ENCODE peak calls at places on chromosomes 13 and 19, in nine cellular contexts. M is right lobe of liver; U is uterus; S is CD8-positive, alpha-beta T cell; P is astrocyte of the spinal cord; W is SJSA1; T is neuronal stem cell; L is fibroblast of the aortic adventitia; F is psoas muscle. X is an unnamed sample.

GRCh38 chr13:33742321-33742720 is 75.6 kb upstream of the RFC3 start:
- DNase-seq in M (no peak), U (no peak), S (no peak), P (no peak), W (no peak), T (no peak), L (no peak), F (no peak), X (no peak)

GRCh38 chr19:14941189-14941588 is at the start of gene OR7C2:
- DNase-seq in M (no peak), U (no peak), S (no peak), P (no peak), W (no peak), T (no peak), L (no peak), F (no peak), X (no peak)

GRCh38 chr19:16309653-16310052 is 15.0 kb upstream of the KLF2 start:
- DNase-seq in M (no peak), U (no peak), S (no peak), P (no peak), W (no peak), T (no peak), L (no peak), F (no peak), X (no peak)

GRCh38 chr13:107271226-107271625 is 703.3 kb upstream of the ARGLU1 start:
- DNase-seq in M (no peak), U (no peak), S (no peak), P (peak), W (no peak), T (no peak), L (peak), F (no peak), X (no peak)

GRCh38 chr19:1566392-1567115 is 1.6 kb downstream of the MEX3D start:
- DNase-seq in M (peak), U (peak), S (no peak), P (peak), W (peak), T (peak), L (peak), F (peak), X (peak)

GRCh38 chr13:73096173-73097117 is 37.6 kb downstream of the KLF5 start:
- DNase-seq in M (no peak), U (no peak), S (no peak), P (no peak), W (no peak), T (no peak), L (no peak), F (no peak), X (no peak)

GRCh38 chr13:38520041-38520440 is 166.8 kb upstream of the FREM2 start:
- DNase-seq in M (no peak), U (no peak), S (no peak), P (no peak), W (no peak), T (no peak), L (no peak), F (no peak), X (no peak)

GRCh38 chr19:31127132-31127967 is 221.9 kb downstream of the TSHZ3 start:
- DNase-seq in M (no peak), U (peak), S (no peak), P (peak), W (peak), T (no peak), L (peak), F (no peak), X (no peak)

DNA sequence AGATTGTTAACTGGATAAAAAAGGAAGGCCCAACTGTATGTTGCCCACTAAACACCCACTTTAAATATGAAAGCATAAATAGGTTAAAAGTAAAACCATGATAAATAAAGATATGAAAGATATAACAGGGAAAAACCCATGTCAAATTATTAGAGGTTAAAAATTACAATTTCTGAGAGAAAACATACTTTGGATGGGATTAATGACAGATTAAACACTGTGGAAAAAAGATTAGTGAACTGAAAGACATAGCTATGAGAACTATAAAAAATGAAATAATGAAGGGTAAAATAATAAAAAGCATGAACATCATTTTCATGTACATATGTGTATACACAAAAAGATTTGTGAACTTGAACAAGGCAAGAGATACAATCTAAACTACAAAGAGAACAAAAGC is 2.2 kb upstream of the ZNF577 start:
- DNase-seq in M (no peak), U (no peak), S (no peak), P (no peak), W (no peak), T (no peak), L (no peak), F (no peak), X (no peak)
- H3K4me3 ChIP-seq in M (no peak), U (no peak), S (no peak), P (no peak), W (no peak), T (no peak), L (no peak), F (no peak), X (no peak)

DNA sequence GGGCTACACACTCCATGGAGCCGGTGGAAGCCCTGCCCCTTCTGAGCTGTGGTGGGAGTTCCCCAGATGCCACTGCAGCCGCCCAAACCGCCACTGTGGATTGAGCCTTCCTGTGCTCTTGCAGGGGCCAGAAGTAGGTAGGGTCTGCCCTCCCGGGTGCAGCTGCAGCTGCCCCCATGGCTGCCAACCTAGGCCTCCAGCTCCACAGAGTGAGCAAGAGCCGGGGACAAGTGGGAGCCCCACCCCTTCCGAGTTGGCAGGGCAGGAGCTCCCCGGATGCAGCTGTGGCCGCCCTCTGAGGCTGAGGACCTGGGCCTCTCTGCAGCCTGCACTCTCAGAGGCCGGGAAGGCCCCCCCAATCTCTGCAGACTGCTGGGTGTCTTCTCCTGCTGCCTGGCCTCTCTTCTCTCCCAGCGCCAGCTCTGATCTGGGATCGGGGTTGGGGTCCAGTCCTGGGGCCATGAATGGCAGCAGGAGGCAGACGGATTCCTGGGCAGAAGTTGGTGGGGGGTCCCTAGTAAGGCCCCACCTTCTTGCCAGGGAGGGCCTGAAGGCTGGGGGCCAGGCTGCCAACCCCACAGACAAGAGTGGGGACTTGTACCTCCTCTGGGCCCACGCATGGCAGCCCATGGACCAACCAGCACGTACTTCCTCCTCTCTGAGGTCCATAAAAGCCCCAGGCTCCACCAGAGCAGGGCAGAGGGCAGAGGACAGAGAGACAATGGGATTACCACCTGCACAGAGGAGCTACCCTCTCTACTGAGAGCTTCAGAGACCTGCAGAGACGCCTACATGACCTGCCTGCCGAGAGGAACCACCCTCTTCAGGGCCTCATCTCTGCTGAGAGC is 28.9 kb downstream of the AP2S1 start:
- DNase-seq in M (no peak), U (no peak), S (peak), P (no peak), W (no peak), T (no peak), L (no peak), F (no peak), X (no peak)
- H3K4me3 ChIP-seq in M (no peak), U (no peak), S (peak), P (no peak), W (no peak), T (no peak), L (no peak), F (no peak), X (no peak)

DNA sequence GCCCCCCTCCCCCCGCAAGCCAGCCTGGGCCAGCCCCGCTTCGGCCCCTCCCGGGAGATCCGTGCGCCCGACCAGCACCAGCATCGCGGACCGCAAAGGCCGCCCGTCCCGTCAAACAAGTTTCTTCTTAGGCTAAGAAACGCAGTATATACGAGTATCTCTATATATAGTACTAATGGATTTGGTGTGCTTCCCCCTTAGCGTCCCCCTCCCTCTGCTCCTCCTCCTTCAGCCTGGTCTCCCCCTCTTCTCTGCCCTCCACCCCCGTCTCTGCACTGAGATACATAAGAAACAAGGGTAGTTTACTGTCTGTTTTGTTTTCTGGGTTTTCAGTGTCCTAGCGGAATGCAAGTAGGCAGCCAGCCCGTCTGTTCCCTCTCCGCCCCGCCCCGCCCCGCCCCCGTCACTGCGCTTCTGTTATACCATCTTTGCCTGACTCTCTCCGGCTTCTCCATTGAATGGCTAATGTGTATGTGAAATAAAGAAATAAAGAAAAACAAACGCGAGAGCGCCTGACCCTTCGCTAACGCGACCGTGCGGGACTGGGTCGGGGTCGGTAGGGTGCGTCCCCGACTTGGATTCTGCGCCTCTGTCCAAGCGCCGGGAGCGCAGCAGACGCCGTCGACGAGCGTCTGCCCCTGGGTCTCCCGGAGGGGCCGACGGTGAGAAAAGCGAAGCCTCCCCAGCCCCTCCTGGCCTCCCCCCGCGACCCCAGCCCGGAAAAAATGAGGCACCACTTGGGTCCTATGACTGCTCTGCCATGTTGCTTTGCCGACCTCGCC is 4.2 kb downstream of the LYL1 start:
- DNase-seq in M (no peak), U (peak), S (peak), P (peak), W (no peak), T (no peak), L (no peak), F (no peak), X (no peak)
- H3K4me3 ChIP-seq in M (no peak), U (peak), S (peak), P (no peak), W (no peak), T (no peak), L (no peak), F (peak), X (peak)

GRCh38 chr13:23570099-23570926 is at the start of gene TNFRSF19:
- DNase-seq in M (no peak), U (peak), S (no peak), P (peak), W (no peak), T (no peak), L (peak), F (peak), X (no peak)
- H3K4me3 ChIP-seq in M (no peak), U (no peak), S (no peak), P (peak), W (no peak), T (no peak), L (no peak), F (peak), X (peak)

GRCh38 chr13:87907202-87907601 is 236.0 kb downstream of the SLITRK5 start:
- DNase-seq in M (no peak), U (no peak), S (no peak), P (no peak), W (no peak), T (no peak), L (no peak), F (no peak), X (no peak)

DNA sequence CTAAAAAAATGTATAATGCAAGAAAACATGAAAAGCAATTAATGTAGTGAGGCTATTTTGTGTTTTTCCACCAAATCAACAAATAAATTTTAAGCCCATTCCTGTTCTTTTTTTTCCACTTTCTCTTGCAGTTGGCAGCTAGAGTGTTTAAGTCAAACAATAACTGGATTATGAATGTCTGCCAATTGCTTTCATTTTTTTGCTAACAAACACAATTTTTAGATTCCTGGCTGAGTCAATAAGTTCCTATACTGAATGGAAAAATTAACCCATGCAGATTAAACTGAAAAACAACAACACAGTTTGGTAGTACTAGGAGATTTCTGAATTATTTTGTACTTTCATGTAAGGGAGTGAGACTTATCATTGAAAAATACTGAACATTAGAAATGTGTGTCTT is 232.4 kb downstream of the SLITRK5 start:
- DNase-seq in M (no peak), U (no peak), S (no peak), P (no peak), W (no peak), T (no peak), L (no peak), F (no peak), X (no peak)
- H3K4me3 ChIP-seq in M (no peak), U (no peak), S (no peak), P (no peak), W (no peak), T (no peak), L (no peak), F (no peak), X (no peak)

DNA sequence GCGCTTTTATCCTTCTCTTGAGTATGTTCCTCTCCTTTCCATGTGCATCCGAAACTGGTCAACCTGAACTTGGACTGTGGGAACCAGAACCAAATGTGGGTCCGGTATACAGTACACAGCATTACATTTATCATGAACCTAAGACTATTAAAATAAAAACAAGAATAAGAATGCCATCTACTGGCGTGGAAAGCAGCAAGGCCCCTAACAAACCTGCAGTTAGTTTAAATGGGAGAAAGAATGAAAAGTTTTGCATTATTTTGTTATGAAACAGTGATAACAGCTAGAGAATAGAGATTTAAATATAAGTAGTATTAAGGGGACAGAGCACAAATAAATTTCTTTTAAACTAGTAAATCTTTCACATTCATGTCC is 159.5 kb downstream of the RBM26 start:
- DNase-seq in M (no peak), U (no peak), S (no peak), P (no peak), W (no peak), T (no peak), L (no peak), F (no peak), X (no peak)
- H3K4me3 ChIP-seq in M (no peak), U (no peak), S (no peak), P (no peak), W (no peak), T (no peak), L (no peak), F (no peak), X (no peak)

DNA sequence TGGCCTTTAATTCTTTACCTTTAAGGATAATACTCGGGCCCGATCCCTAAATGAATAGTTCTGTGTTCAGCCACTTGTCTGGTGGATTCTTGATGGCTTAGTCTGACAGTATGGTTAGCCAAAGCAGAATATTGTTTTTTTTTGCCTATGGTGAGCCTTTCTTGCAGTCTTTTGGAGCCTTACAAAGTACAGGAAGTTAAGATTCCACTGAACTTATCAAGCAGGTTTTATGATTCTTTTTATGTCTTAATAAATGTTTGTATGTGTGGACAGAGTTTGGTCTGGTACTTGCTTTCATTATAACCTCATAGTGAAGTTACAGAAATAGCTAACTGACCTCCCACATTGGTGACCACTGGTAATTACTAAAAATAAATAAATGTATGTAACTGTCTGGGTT is 17.1 kb downstream of the PCCA start:
- DNase-seq in M (no peak), U (no peak), S (no peak), P (peak), W (no peak), T (no peak), L (no peak), F (no peak), X (no peak)
- H3K4me3 ChIP-seq in M (no peak), U (no peak), S (no peak), P (no peak), W (no peak), T (no peak), L (no peak), F (no peak), X (no peak)

GRCh38 chr19:18172331-18173053 is 1.1 kb upstream of the IFI30 start:
- DNase-seq in M (no peak), U (no peak), S (no peak), P (no peak), W (no peak), T (no peak), L (no peak), F (no peak), X (no peak)

GRCh38 chr19:18173054-18173571 is 500 bp upstream of the IFI30 start:
- DNase-seq in M (no peak), U (peak), S (no peak), P (no peak), W (no peak), T (no peak), L (peak), F (peak), X (no peak)

GRCh38 chr19:18173572-18174294 is at the start of gene IFI30:
- DNase-seq in M (peak), U (peak), S (peak), P (no peak), W (no peak), T (no peak), L (peak), F (peak), X (no peak)

GRCh38 chr19:18176367-18177310 is 3.0 kb downstream of the IFI30 start:
- DNase-seq in M (no peak), U (no peak), S (no peak), P (no peak), W (no peak), T (no peak), L (no peak), F (no peak), X (no peak)

DNA sequence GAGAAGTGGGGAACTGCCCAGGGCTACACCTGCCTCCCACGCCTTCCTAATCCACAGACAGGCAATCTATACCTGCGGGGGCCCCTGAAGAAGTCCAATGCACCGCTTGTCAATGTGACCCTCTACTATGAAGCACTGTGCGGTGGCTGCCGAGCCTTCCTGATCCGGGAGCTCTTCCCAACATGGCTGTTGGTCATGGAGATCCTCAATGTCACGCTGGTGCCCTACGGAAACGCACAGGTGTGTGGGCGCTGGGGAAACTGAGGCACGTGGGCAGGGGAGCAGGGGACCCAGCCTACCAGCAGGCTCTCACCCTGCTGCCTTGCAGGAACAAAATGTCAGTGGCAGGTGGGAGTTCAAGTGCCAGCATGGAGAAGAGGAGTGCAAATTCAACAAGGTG is 1.4 kb downstream of the IFI30 start:
- DNase-seq in M (no peak), U (no peak), S (no peak), P (no peak), W (no peak), T (no peak), L (no peak), F (no peak), X (no peak)
- H3K4me3 ChIP-seq in M (peak), U (no peak), S (no peak), P (no peak), W (no peak), T (no peak), L (peak), F (no peak), X (peak)